ENCODE peak calls at places on chromosomes 16 and 17, in five cellular contexts. J is B cell, E is hippocampal formation, C is amniotic stem cell, G is EL. B is an unnamed sample.

GRCh38 chr16:1932050-1933028 is 10.7 kb downstream of the MSRB1 start:
- DNase-seq in J (no peak), E (no peak), C (no peak), G (no peak), B (no peak)

GRCh38 chr16:19843371-19843770 is 41.3 kb downstream of the GPRC5B start:
- DNase-seq in J (no peak), E (no peak), C (no peak), G (peak), B (no peak)

GRCh38 chr16:3999890-4000325 is 116.3 kb downstream of the ADCY9 start:
- DNase-seq in J (no peak), E (no peak), C (no peak), G (no peak), B (no peak)

GRCh38 chr16:89375021-89375420 is 115.3 kb downstream of the ANKRD11 start:
- DNase-seq in J (peak), E (no peak), C (no peak), G (no peak), B (no peak)

GRCh38 chr17:4375039-4375748 is 8.7 kb upstream of the UBE2G1 start:
- DNase-seq in J (peak), E (no peak), C (no peak), G (no peak), B (no peak)

GRCh38 chr17:8458128-8458527 is 22.4 kb downstream of the NDEL1 start:
- DNase-seq in J (no peak), E (no peak), C (no peak), G (no peak), B (no peak)

GRCh38 chr16:62391940-62392339 is 355.7 kb upstream of the CDH8 start:
- DNase-seq in J (no peak), E (no peak), C (no peak), G (no peak), B (no peak)

GRCh38 chr17:79174905-79175856 is 100.6 kb downstream of the ENGASE start:
- DNase-seq in J (no peak), E (no peak), C (no peak), G (peak), B (no peak)

GRCh38 chr16:68344252-68344651 is 33.4 kb downstream of the PRMT7 start:
- DNase-seq in J (no peak), E (no peak), C (no peak), G (no peak), B (no peak)

GRCh38 chr17:29292992-29293889 is 707 bp downstream of the NUFIP2 start:
- DNase-seq in J (peak), E (peak), C (no peak), G (peak), B (no peak)

GRCh38 chr16:51445250-51445649 is 294.2 kb upstream of the SALL1 start:
- DNase-seq in J (no peak), E (no peak), C (no peak), G (no peak), B (no peak)

GRCh38 chr17:47703191-47703591 is 9.2 kb downstream of the TBKBP1 start:
- DNase-seq in J (peak), E (no peak), C (no peak), G (no peak), B (no peak)

GRCh38 chr16:660459-661183 is 7.3 kb upstream of the RHOT2 start:
- DNase-seq in J (peak), E (peak), C (no peak), G (peak), B (peak)

B was measured in AG09319.